ENCODE peak calls at places on chromosomes 1 and 21, in eight cellular contexts. N is suprapubic skin, J is mucosa of descending colon, M is left lung, E is fibroblast of lung, Z is GM12864, G is heart left ventricle, Y is left ventricle myocardium inferior. D is an unnamed sample.

GRCh38 chr1:156336242-156336641 is 1.9 kb downstream of the CCT3 start:
- DNase-seq in M (no peak), Z (no peak), Y (no peak), N (no peak), J (no peak), E (no peak), G (no peak), D (no peak)

GRCh38 chr1:228286505-228287417 is 78.9 kb downstream of the OBSCN start:
- DNase-seq in M (peak), E (no peak), Z (no peak), G (peak), J (peak), N (peak), Y (peak), D (no peak)

GRCh38 chr1:154595621-154596020 is 12.4 kb downstream of the ADAR start:
- DNase-seq in J (no peak), E (no peak), Z (no peak), G (no peak), M (no peak), N (no peak), Y (no peak), D (no peak)

GRCh38 chr1:192600264-192600663 is 24.7 kb downstream of the RGS1 start:
- DNase-seq in Z (no peak), G (no peak), Y (no peak), M (no peak), N (no peak), E (no peak), J (no peak), D (no peak)

GRCh38 chr1:93578911-93579825 is 102.5 kb downstream of the BCAR3 start:
- DNase-seq in E (no peak), G (no peak), J (peak), N (no peak), Z (no peak), M (no peak), Y (peak), D (no peak)

GRCh38 chr1:153380711-153381110 is 5.3 kb upstream of the S100A12 start:
- DNase-seq in N (no peak), E (no peak), Z (no peak), Y (no peak), J (no peak), M (no peak), G (no peak), D (no peak)

GRCh38 chr1:201686709-201687455 is 142.1 kb upstream of the IPO9 start:
- DNase-seq in N (no peak), Z (no peak), Y (no peak), M (no peak), G (no peak), J (no peak), E (no peak), D (no peak)

GRCh38 chr1:93779540-93780121 is 98.0 kb upstream of the BCAR3 start:
- DNase-seq in Z (no peak), G (no peak), E (peak), M (no peak), J (no peak), N (no peak), Y (no peak), D (peak)

GRCh38 chr1:235342039-235342438 is 13.7 kb downstream of the GGPS1 start:
- DNase-seq in J (no peak), Z (no peak), N (no peak), G (no peak), M (no peak), E (no peak), Y (no peak), D (no peak)

GRCh38 chr1:2294661-2295060 is 66.5 kb downstream of the SKI start:
- DNase-seq in Z (no peak), M (no peak), Y (no peak), N (no peak), G (no peak), E (no peak), J (no peak), D (no peak)

GRCh38 chr1:53543130-53543770 is 84.1 kb downstream of the DMRTB1 start:
- DNase-seq in Z (no peak), M (peak), J (peak), G (no peak), Y (no peak), E (no peak), N (peak), D (peak)

GRCh38 chr1:30599721-30600120 is 123.7 kb downstream of the MATN1 start:
- DNase-seq in J (no peak), N (no peak), E (no peak), Y (no peak), Z (no peak), G (no peak), M (no peak), D (no peak)

GRCh38 chr21:37088196-37088595 is 15.1 kb downstream of the TTC3 start:
- DNase-seq in E (peak), J (no peak), Z (no peak), N (no peak), Y (no peak), M (no peak), G (no peak), D (peak)

GRCh38 chr1:234396092-234396491 is 22.8 kb downstream of the COA6 start:
- DNase-seq in G (no peak), Z (no peak), E (no peak), Y (no peak), J (no peak), M (no peak), N (no peak), D (no peak)

GRCh38 chr1:185478878-185479277 is 161.8 kb upstream of the IVNS1ABP start:
- DNase-seq in Y (no peak), Z (no peak), J (no peak), M (no peak), E (no peak), G (no peak), N (no peak), D (no peak)

GRCh38 chr1:45820797-45821196 is 17.4 kb downstream of the MAST2 start:
- DNase-seq in M (no peak), E (no peak), J (no peak), Y (no peak), G (no peak), Z (no peak), N (no peak), D (peak)

GRCh38 chr1:154276797-154277196 is 4.4 kb downstream of the HAX1 start:
- DNase-seq in E (no peak), Y (no peak), M (no peak), J (no peak), G (no peak), Z (no peak), N (no peak), D (no peak)

GRCh38 chr21:32476661-32477423 is 64.3 kb downstream of the EVA1C start:
- DNase-seq in J (no peak), Y (no peak), G (no peak), Z (no peak), N (no peak), M (no peak), E (no peak), D (no peak)

GRCh38 chr1:174799136-174799479 is 200.6 kb upstream of the CACYBP start:
- DNase-seq in Z (no peak), J (no peak), E (no peak), Y (no peak), M (no peak), G (no peak), N (no peak), D (no peak)

GRCh38 chr1:42756956-42757891 is 9.6 kb downstream of the P3H1 start:
- DNase-seq in E (peak), M (no peak), Z (no peak), G (no peak), Y (no peak), J (no peak), N (no peak), D (peak)

GRCh38 chr1:66182551-66183178 is 351.3 kb upstream of the SGIP1 start:
- DNase-seq in Y (no peak), N (no peak), E (peak), Z (no peak), M (no peak), J (no peak), G (peak), D (peak)

GRCh38 chr1:17475729-17476128 is 36.3 kb upstream of the RCC2 start:
- DNase-seq in G (peak), N (no peak), M (no peak), E (peak), Z (no peak), J (no peak), Y (no peak), D (peak)

GRCh38 chr1:111660204-111661150 is 40.9 kb downstream of the RAP1A start:
- DNase-seq in N (no peak), J (no peak), G (no peak), Y (no peak), M (no peak), Z (peak), E (peak), D (peak)

GRCh38 chr1:24868016-24868875 is 61.8 kb downstream of the RUNX3 start:
- DNase-seq in Y (no peak), N (no peak), J (no peak), E (no peak), G (no peak), Z (no peak), M (peak), D (no peak)

GRCh38 chr1:238672262-238672661 is 714.1 kb upstream of the CHRM3 start:
- DNase-seq in Z (no peak), N (no peak), J (no peak), M (no peak), Y (no peak), G (no peak), E (no peak), D (no peak)

DNA sequence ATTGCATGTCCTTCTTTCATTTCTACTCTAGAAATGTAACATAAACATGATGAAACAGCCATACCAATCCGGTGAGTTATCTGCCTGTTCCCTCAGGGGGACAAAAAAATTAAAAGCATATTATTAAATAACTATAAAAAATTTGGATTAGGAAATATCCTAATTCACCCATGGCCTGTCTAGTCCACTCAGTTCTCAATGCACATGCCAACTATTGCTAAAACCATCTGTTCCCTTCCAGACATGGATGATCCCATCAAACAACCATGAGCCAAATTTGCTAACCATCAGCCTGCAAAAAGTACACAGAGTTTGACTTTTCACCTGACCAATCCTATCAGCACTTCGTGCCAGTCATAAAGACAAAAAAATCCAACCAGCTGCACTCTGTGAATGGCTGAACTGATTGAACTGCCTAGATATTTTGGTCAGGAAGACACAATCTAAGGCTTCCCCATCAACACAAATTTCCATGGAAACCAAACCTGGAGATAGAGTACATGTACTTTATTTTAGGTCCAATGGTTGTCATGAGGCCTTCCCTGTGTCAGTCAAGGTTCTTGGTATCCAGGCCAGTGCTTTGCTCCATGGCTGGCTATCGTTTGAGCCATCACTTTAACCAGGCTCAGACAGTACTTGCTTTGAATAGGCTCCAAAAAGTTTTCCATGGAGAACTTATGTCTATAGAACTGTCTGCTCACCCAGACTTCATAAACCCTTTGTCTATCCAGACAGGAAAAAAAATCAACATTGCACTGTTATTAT is 570.8 kb downstream of the LTN1 start:
- DNase-seq in Y (no peak), E (peak), N (no peak), Z (no peak), G (no peak), J (no peak), M (no peak), D (peak)
- H3K4me3 ChIP-seq in Y (no peak), E (no peak), N (no peak), Z (no peak), G (no peak), J (no peak), M (no peak), D (no peak)

DNA sequence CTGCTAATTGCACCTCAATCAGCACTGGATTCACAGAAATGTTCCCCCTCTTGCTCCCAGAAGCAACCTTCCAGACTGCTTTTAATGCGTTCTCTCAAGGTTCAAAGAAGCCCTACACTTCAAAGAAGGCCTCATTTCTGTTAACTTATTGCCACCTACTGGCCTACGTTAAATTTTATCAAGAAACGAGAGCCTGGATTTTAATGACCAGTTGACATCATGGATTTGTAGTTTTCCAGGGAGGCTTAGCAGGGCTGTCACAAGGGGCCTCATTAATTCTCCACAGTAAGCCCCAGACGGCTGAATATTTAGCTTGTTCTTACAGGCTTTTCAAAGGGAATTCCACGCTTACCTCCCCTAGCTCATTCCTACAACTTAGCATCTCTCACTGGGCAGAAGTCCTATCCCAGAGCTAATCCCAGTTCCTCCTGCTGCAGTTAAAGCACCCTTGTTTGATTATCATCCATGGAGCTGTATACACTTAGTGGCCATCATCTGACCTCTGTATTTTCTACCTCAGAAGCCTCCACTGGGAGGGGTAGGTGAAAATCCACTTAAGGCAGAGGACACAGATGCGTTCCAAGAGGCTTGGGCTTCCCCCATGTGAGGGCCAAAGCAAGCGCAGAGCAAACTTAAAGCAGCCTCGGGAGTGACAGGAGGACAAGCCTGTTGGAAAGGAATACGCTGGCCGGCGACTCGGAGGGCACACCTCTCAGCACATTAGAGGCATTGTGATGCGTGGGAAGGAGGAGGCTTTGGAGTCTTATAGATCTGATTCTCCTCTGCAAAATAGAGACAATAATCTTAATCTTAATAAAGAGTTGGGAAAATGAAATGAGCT is 32.2 kb upstream of the CYP4X1 start:
- DNase-seq in Z (no peak), N (no peak), G (no peak), E (no peak), J (no peak), Y (no peak), M (no peak), D (peak)
- TF ChIP-seq CTCF in Z (no peak), N (no peak), G (peak), E (no peak), J (no peak), Y (peak), M (peak), D (no peak)

DNA sequence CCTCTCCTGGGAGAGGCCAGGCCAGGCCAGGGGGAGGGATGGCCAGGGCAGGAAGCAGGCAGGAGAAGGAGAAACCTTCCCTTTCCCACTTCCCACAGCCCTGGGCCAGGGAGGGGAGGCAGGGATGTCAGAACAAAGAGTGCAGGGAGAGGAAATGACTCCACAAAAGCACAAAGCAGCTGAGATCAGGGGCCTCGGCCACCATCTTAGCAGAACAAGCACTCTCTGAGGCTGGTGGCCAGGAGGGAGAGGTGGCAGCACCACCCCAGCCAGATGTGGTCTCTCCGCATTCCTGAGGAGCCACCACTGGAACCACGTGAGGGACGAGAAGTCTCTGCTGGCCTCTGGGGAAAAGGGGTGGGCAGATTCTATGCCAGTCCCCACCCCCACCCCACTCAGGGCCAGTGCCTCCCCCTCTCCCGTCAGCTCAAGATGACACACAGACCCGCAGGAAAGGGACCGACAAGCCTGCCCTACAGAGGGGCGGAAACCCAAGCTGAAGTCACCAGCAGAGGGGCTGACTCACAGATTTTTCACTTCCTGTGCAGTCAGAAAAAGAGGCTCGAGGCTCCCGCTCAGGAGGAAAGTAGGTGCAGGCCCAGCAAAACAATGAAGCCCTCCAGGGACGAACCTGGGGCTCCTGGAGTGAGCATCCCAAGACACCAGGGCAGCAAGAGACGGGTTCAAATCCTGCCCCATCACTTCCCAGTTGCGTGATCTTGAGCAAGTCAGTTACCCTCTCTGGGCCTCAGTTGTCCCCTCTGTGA is 24.1 kb upstream of the ALDH4A1 start:
- DNase-seq in N (no peak), E (peak), G (peak), J (peak), Y (peak), M (peak), Z (peak), D (peak)
- H3K4me3 ChIP-seq in N (peak), E (peak), G (peak), J (no peak), Y (peak), M (peak), Z (peak), D (peak)

GRCh38 chr1:109805486-109806180 is 41.9 kb upstream of the EPS8L3 start:
- DNase-seq in Y (no peak), E (no peak), Z (no peak), G (no peak), M (no peak), N (peak), J (no peak), D (no peak)

GRCh38 chr1:109807822-109808680 is 44.3 kb upstream of the EPS8L3 start:
- DNase-seq in M (no peak), G (no peak), E (peak), J (no peak), Z (no peak), N (no peak), Y (no peak), D (no peak)

GRCh38 chr1:109807398-109807795 is 43.7 kb upstream of the EPS8L3 start:
- DNase-seq in Z (no peak), M (no peak), G (no peak), J (no peak), Y (no peak), N (no peak), E (no peak), D (no peak)

GRCh38 chr1:109808703-109809102 is 45.0 kb upstream of the EPS8L3 start:
- DNase-seq in N (no peak), G (no peak), E (no peak), M (no peak), J (no peak), Y (no peak), Z (no peak), D (no peak)

GRCh38 chr1:109806733-109807397 is 43.1 kb upstream of the EPS8L3 start:
- DNase-seq in N (no peak), Y (no peak), M (no peak), E (peak), J (no peak), Z (no peak), G (no peak), D (no peak)
- TF ChIP-seq CTCF in N (no peak), Y (no peak), M (no peak), E (no peak), J (no peak), Z (no peak), G (no peak), D (no peak)

GRCh38 chr1:50979964-50980363 is 9.9 kb downstream of the CDKN2C start:
- DNase-seq in M (no peak), J (no peak), N (no peak), G (no peak), E (no peak), Z (no peak), Y (no peak), D (no peak)
- H3K4me3 ChIP-seq in M (no peak), J (no peak), N (no peak), G (peak), E (no peak), Z (peak), Y (peak), D (no peak)

GRCh38 chr1:27584453-27584852 is 19.5 kb downstream of the AHDC1 start:
- DNase-seq in N (no peak), J (no peak), G (no peak), M (no peak), Y (no peak), E (no peak), Z (no peak), D (no peak)

GRCh38 chr1:27577504-27578188 is 26.3 kb downstream of the AHDC1 start:
- DNase-seq in N (no peak), M (no peak), J (no peak), Z (no peak), G (peak), E (peak), Y (peak), D (peak)

GRCh38 chr1:27583479-27583878 is 20.5 kb downstream of the AHDC1 start:
- DNase-seq in M (no peak), Y (no peak), E (no peak), J (no peak), G (no peak), Z (no peak), N (no peak), D (no peak)

GRCh38 chr1:27585684-27586083 is 18.3 kb downstream of the AHDC1 start:
- DNase-seq in Z (no peak), J (no peak), M (no peak), Y (no peak), E (no peak), N (no peak), G (no peak), D (no peak)

GRCh38 chr1:27581823-27582243 is 22.1 kb downstream of the AHDC1 start:
- DNase-seq in E (no peak), M (no peak), G (peak), J (no peak), Z (no peak), N (no peak), Y (peak), D (no peak)
- TF ChIP-seq CTCF in E (no peak), M (no peak), G (no peak), J (no peak), Z (no peak), N (no peak), Y (no peak), D (no peak)